ENCODE peak calls at places on chromosomes 1 and 21, in nine cellular contexts. One of them, this sample, is unnamed.

GRCh38 chr1:235450886-235451457 is 53.3 kb downstream of the B3GALNT2 start:
- DNase-seq in esophagus muscularis mucosa: no peak
- DNase-seq in HCT116: no peak
- DNase-seq in vagina: no peak
- DNase-seq in A549: no peak
- DNase-seq in thyroid gland: peak
- DNase-seq in H54: no peak
- DNase-seq in body of pancreas: no peak
- DNase-seq in adrenal gland: no peak
- DNase-seq in this sample: no peak

GRCh38 chr1:233520510-233521191 is 93.3 kb upstream of the KCNK1 start:
- DNase-seq in esophagus muscularis mucosa: no peak
- DNase-seq in HCT116: peak
- DNase-seq in vagina: no peak
- DNase-seq in A549: peak
- DNase-seq in thyroid gland: no peak
- DNase-seq in H54: peak
- DNase-seq in body of pancreas: no peak
- DNase-seq in adrenal gland: no peak
- DNase-seq in this sample: no peak

GRCh38 chr21:42032968-42033367 is 22.8 kb upstream of the ZBTB21 start:
- DNase-seq in esophagus muscularis mucosa: no peak
- DNase-seq in HCT116: no peak
- DNase-seq in vagina: no peak
- DNase-seq in A549: no peak
- DNase-seq in thyroid gland: no peak
- DNase-seq in H54: no peak
- DNase-seq in body of pancreas: no peak
- DNase-seq in adrenal gland: no peak
- DNase-seq in this sample: no peak

GRCh38 chr21:44710756-44711326 is 531 bp downstream of the TSPEAR start:
- DNase-seq in esophagus muscularis mucosa: no peak
- DNase-seq in HCT116: no peak
- DNase-seq in vagina: no peak
- DNase-seq in A549: no peak
- DNase-seq in thyroid gland: peak
- DNase-seq in H54: no peak
- DNase-seq in body of pancreas: no peak
- DNase-seq in adrenal gland: peak
- DNase-seq in this sample: no peak

GRCh38 chr1:42552636-42553035 is 89.5 kb downstream of the CCDC30 start:
- DNase-seq in esophagus muscularis mucosa: no peak
- DNase-seq in HCT116: no peak
- DNase-seq in vagina: no peak
- DNase-seq in A549: no peak
- DNase-seq in thyroid gland: no peak
- DNase-seq in H54: no peak
- DNase-seq in body of pancreas: no peak
- DNase-seq in adrenal gland: no peak
- DNase-seq in this sample: no peak

GRCh38 chr1:109931189-109931672 is 20.6 kb downstream of the CSF1 start:
- DNase-seq in esophagus muscularis mucosa: no peak
- DNase-seq in HCT116: peak
- DNase-seq in vagina: peak
- DNase-seq in A549: peak
- DNase-seq in thyroid gland: peak
- DNase-seq in H54: no peak
- DNase-seq in body of pancreas: peak
- DNase-seq in adrenal gland: peak
- DNase-seq in this sample: peak

GRCh38 chr1:9035226-9035625 is 9.0 kb upstream of the SLC2A7 start:
- DNase-seq in esophagus muscularis mucosa: no peak
- DNase-seq in HCT116: no peak
- DNase-seq in vagina: no peak
- DNase-seq in A549: no peak
- DNase-seq in thyroid gland: no peak
- DNase-seq in H54: no peak
- DNase-seq in body of pancreas: no peak
- DNase-seq in adrenal gland: no peak
- DNase-seq in this sample: no peak

GRCh38 chr1:41621791-41622190 is 137.3 kb upstream of the EDN2 start:
- DNase-seq in esophagus muscularis mucosa: peak
- DNase-seq in HCT116: no peak
- DNase-seq in vagina: peak
- DNase-seq in A549: no peak
- DNase-seq in thyroid gland: no peak
- DNase-seq in H54: no peak
- DNase-seq in body of pancreas: no peak
- DNase-seq in adrenal gland: no peak
- DNase-seq in this sample: no peak

GRCh38 chr1:60621524-60621923 is 460.8 kb upstream of the NFIA start:
- DNase-seq in esophagus muscularis mucosa: no peak
- DNase-seq in HCT116: no peak
- DNase-seq in vagina: no peak
- DNase-seq in A549: no peak
- DNase-seq in thyroid gland: no peak
- DNase-seq in H54: no peak
- DNase-seq in body of pancreas: peak
- DNase-seq in adrenal gland: peak
- DNase-seq in this sample: no peak

GRCh38 chr1:33390550-33390949 is 40.3 kb downstream of the PHC2 start:
- DNase-seq in esophagus muscularis mucosa: peak
- DNase-seq in HCT116: no peak
- DNase-seq in vagina: no peak
- DNase-seq in A549: no peak
- DNase-seq in thyroid gland: no peak
- DNase-seq in H54: no peak
- DNase-seq in body of pancreas: no peak
- DNase-seq in adrenal gland: no peak
- DNase-seq in this sample: no peak

GRCh38 chr1:101238041-101238515 is 1.3 kb downstream of the S1PR1 start:
- DNase-seq in esophagus muscularis mucosa: no peak
- DNase-seq in HCT116: no peak
- DNase-seq in vagina: no peak
- DNase-seq in A549: no peak
- DNase-seq in thyroid gland: no peak
- DNase-seq in H54: no peak
- DNase-seq in body of pancreas: no peak
- DNase-seq in adrenal gland: peak
- DNase-seq in this sample: no peak

GRCh38 chr1:44842415-44842762 is 664 bp downstream of the PTCH2 start:
- DNase-seq in esophagus muscularis mucosa: no peak
- DNase-seq in HCT116: no peak
- DNase-seq in vagina: no peak
- DNase-seq in A549: no peak
- DNase-seq in thyroid gland: no peak
- DNase-seq in H54: no peak
- DNase-seq in body of pancreas: no peak
- DNase-seq in adrenal gland: no peak
- DNase-seq in this sample: no peak

GRCh38 chr1:205979301-205979700 is 23.9 kb downstream of the RAB7B start:
- DNase-seq in esophagus muscularis mucosa: no peak
- DNase-seq in HCT116: no peak
- DNase-seq in vagina: no peak
- DNase-seq in A549: no peak
- DNase-seq in thyroid gland: no peak
- DNase-seq in H54: no peak
- DNase-seq in body of pancreas: no peak
- DNase-seq in adrenal gland: no peak
- DNase-seq in this sample: no peak

GRCh38 chr1:153774036-153774435 is 1.2 kb upstream of the SLC27A3 start:
- DNase-seq in esophagus muscularis mucosa: no peak
- DNase-seq in HCT116: no peak
- DNase-seq in vagina: no peak
- DNase-seq in A549: no peak
- DNase-seq in thyroid gland: no peak
- DNase-seq in H54: no peak
- DNase-seq in body of pancreas: no peak
- DNase-seq in adrenal gland: no peak
- DNase-seq in this sample: no peak

GRCh38 chr1:153774780-153775431 is at the start of gene SLC27A3:
- DNase-seq in esophagus muscularis mucosa: peak
- DNase-seq in HCT116: peak
- DNase-seq in vagina: no peak
- DNase-seq in A549: no peak
- DNase-seq in thyroid gland: peak
- DNase-seq in H54: peak
- DNase-seq in body of pancreas: peak
- DNase-seq in adrenal gland: peak
- DNase-seq in this sample: peak

GRCh38 chr1:153776352-153776751 is 1.1 kb downstream of the SLC27A3 start:
- DNase-seq in esophagus muscularis mucosa: no peak
- DNase-seq in HCT116: no peak
- DNase-seq in vagina: no peak
- DNase-seq in A549: no peak
- DNase-seq in thyroid gland: no peak
- DNase-seq in H54: no peak
- DNase-seq in body of pancreas: no peak
- DNase-seq in adrenal gland: no peak
- DNase-seq in this sample: no peak

GRCh38 chr1:153776971-153777370 is 1.8 kb downstream of the SLC27A3 start:
- DNase-seq in esophagus muscularis mucosa: no peak
- DNase-seq in HCT116: no peak
- DNase-seq in vagina: no peak
- DNase-seq in A549: no peak
- DNase-seq in thyroid gland: no peak
- DNase-seq in H54: no peak
- DNase-seq in body of pancreas: no peak
- DNase-seq in adrenal gland: no peak
- DNase-seq in this sample: no peak

GRCh38 chr1:153775432-153776311 is 465 bp downstream of the SLC27A3 start:
- DNase-seq in esophagus muscularis mucosa: no peak
- DNase-seq in HCT116: peak
- DNase-seq in vagina: no peak
- DNase-seq in A549: peak
- DNase-seq in thyroid gland: peak
- DNase-seq in H54: no peak
- DNase-seq in body of pancreas: peak
- DNase-seq in adrenal gland: no peak
- DNase-seq in this sample: peak
- TF ChIP-seq POLR2A in esophagus muscularis mucosa: no peak
- TF ChIP-seq POLR2A in HCT116: peak
- TF ChIP-seq POLR2A in vagina: no peak
- TF ChIP-seq POLR2A in A549: no peak
- TF ChIP-seq POLR2A in thyroid gland: peak
- TF ChIP-seq POLR2A in H54: no peak
- TF ChIP-seq POLR2A in body of pancreas: peak
- TF ChIP-seq POLR2A in adrenal gland: no peak
- TF ChIP-seq POLR2A in this sample: no peak

GRCh38 chr1:46394108-46394871 is at the start of gene FAAH:
- DNase-seq in esophagus muscularis mucosa: no peak
- DNase-seq in HCT116: peak
- DNase-seq in vagina: no peak
- DNase-seq in A549: no peak
- DNase-seq in thyroid gland: peak
- DNase-seq in H54: no peak
- DNase-seq in body of pancreas: peak
- DNase-seq in adrenal gland: peak
- DNase-seq in this sample: peak
- TF ChIP-seq POLR2A in esophagus muscularis mucosa: no peak
- TF ChIP-seq POLR2A in HCT116: peak
- TF ChIP-seq POLR2A in vagina: no peak
- TF ChIP-seq POLR2A in A549: no peak
- TF ChIP-seq POLR2A in thyroid gland: peak
- TF ChIP-seq POLR2A in H54: no peak
- TF ChIP-seq POLR2A in body of pancreas: peak
- TF ChIP-seq POLR2A in adrenal gland: peak
- TF ChIP-seq POLR2A in this sample: no peak

DNA sequence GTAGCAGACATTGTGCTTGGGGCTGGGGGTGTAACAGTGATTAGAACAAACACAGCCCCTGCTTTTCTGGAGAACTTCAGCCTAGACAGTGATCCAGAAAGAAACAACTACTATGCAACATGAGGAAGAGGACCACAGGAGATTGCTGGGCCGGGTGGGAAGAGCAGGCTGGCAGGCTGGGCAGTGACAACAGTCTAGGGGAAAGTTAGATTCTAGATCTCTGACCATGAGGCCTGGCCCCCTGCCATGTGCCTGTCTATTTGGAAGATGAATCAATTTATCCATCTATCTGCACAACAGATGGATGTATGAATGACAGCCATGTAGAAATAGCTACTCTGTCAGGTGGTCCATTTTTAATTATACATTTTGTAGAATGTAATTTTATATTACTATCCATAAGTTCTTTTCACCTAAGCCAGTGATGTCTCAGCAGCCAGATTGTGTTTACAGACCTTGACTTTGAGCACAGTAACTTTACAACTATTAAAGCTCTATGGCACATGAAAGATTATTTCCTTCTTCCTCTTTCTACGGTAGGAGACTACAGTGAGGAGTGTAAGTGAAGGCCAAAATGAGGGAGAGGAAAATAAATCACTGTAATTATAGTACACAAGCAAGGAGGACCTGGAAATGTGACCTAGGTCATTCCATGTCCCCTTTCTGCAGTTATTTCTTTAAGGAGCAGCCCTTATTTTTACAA is 15.5 kb downstream of the CLIC6 start:
- DNase-seq in esophagus muscularis mucosa: no peak
- DNase-seq in HCT116: no peak
- DNase-seq in vagina: no peak
- DNase-seq in A549: no peak
- DNase-seq in thyroid gland: no peak
- DNase-seq in H54: no peak
- DNase-seq in body of pancreas: no peak
- DNase-seq in adrenal gland: no peak
- DNase-seq in this sample: no peak
- TF ChIP-seq POLR2A in esophagus muscularis mucosa: no peak
- TF ChIP-seq POLR2A in HCT116: no peak
- TF ChIP-seq POLR2A in vagina: no peak
- TF ChIP-seq POLR2A in A549: no peak
- TF ChIP-seq POLR2A in thyroid gland: no peak
- TF ChIP-seq POLR2A in H54: no peak
- TF ChIP-seq POLR2A in body of pancreas: no peak
- TF ChIP-seq POLR2A in adrenal gland: no peak
- TF ChIP-seq POLR2A in this sample: no peak

GRCh38 chr1:52554267-52554640 is 1.4 kb upstream of the TUT4 start:
- DNase-seq in esophagus muscularis mucosa: no peak
- DNase-seq in HCT116: no peak
- DNase-seq in vagina: no peak
- DNase-seq in A549: no peak
- DNase-seq in thyroid gland: no peak
- DNase-seq in H54: no peak
- DNase-seq in body of pancreas: no peak
- DNase-seq in adrenal gland: no peak
- DNase-seq in this sample: no peak

GRCh38 chr1:52554756-52555155 is 1.9 kb upstream of the TUT4 start:
- DNase-seq in esophagus muscularis mucosa: no peak
- DNase-seq in HCT116: no peak
- DNase-seq in vagina: no peak
- DNase-seq in A549: no peak
- DNase-seq in thyroid gland: no peak
- DNase-seq in H54: no peak
- DNase-seq in body of pancreas: no peak
- DNase-seq in adrenal gland: peak
- DNase-seq in this sample: no peak

GRCh38 chr1:52552236-52552504 is 722 bp downstream of the TUT4 start:
- DNase-seq in esophagus muscularis mucosa: no peak
- DNase-seq in HCT116: no peak
- DNase-seq in vagina: no peak
- DNase-seq in A549: peak
- DNase-seq in thyroid gland: peak
- DNase-seq in H54: no peak
- DNase-seq in body of pancreas: peak
- DNase-seq in adrenal gland: peak
- DNase-seq in this sample: peak

GRCh38 chr1:52552505-52553371 is at the start of gene TUT4:
- DNase-seq in esophagus muscularis mucosa: peak
- DNase-seq in HCT116: peak
- DNase-seq in vagina: peak
- DNase-seq in A549: peak
- DNase-seq in thyroid gland: peak
- DNase-seq in H54: peak
- DNase-seq in body of pancreas: peak
- DNase-seq in adrenal gland: peak
- DNase-seq in this sample: peak

GRCh38 chr1:52553372-52554266 is 727 bp upstream of the TUT4 start:
- DNase-seq in esophagus muscularis mucosa: peak
- DNase-seq in HCT116: peak
- DNase-seq in vagina: no peak
- DNase-seq in A549: peak
- DNase-seq in thyroid gland: peak
- DNase-seq in H54: peak
- DNase-seq in body of pancreas: peak
- DNase-seq in adrenal gland: peak
- DNase-seq in this sample: peak
- TF ChIP-seq POLR2A in esophagus muscularis mucosa: no peak
- TF ChIP-seq POLR2A in HCT116: peak
- TF ChIP-seq POLR2A in vagina: no peak
- TF ChIP-seq POLR2A in A549: peak
- TF ChIP-seq POLR2A in thyroid gland: peak
- TF ChIP-seq POLR2A in H54: peak
- TF ChIP-seq POLR2A in body of pancreas: peak
- TF ChIP-seq POLR2A in adrenal gland: peak
- TF ChIP-seq POLR2A in this sample: no peak

This sample was measured in erythroblast.